ENCODE peak calls at places on chromosomes 16 and 17, in seven cellular contexts. One of them, this sample, is unnamed.
A peak's percentile ranks its signal among the peaks of the same experiment; 100 is the strongest.

GRCh38 chr17:58595194-58595792 is 80.9 kb upstream of the MTMR4 start:
- DNase-seq in MCF 10A: no peak
- DNase-seq in Calu3: no peak
- DNase-seq in cardiac muscle cell: no peak
- DNase-seq in ascending aorta: no peak
- DNase-seq in heart right ventricle: no peak
- DNase-seq in transverse colon: no peak
- DNase-seq in this sample: no peak

GRCh38 chr16:19644877-19645276 is 73.2 kb downstream of the KNOP1 start:
- DNase-seq in Calu3: no peak
- DNase-seq in ascending aorta: no peak
- DNase-seq in heart right ventricle: peak; percentile 87
- DNase-seq in MCF 10A: no peak
- DNase-seq in transverse colon: no peak
- DNase-seq in cardiac muscle cell: peak; percentile 79
- DNase-seq in this sample: peak; percentile 21

GRCh38 chr17:49513616-49514373 is 18.7 kb downstream of the NGFR start:
- DNase-seq in ascending aorta: no peak
- DNase-seq in cardiac muscle cell: no peak
- DNase-seq in heart right ventricle: peak; percentile 67
- DNase-seq in transverse colon: no peak
- DNase-seq in Calu3: no peak
- DNase-seq in MCF 10A: no peak
- DNase-seq in this sample: no peak

GRCh38 chr16:82187829-82188228 is 17.8 kb upstream of the MPHOSPH6 start:
- DNase-seq in Calu3: no peak
- DNase-seq in transverse colon: no peak
- DNase-seq in ascending aorta: no peak
- DNase-seq in cardiac muscle cell: no peak
- DNase-seq in MCF 10A: no peak
- DNase-seq in heart right ventricle: no peak
- DNase-seq in this sample: no peak

GRCh38 chr17:74152591-74153455 is 50.7 kb upstream of the RPL38 start:
- DNase-seq in transverse colon: no peak
- DNase-seq in MCF 10A: peak; percentile 12
- DNase-seq in cardiac muscle cell: peak; percentile 28
- DNase-seq in Calu3: peak; percentile 14
- DNase-seq in heart right ventricle: no peak
- DNase-seq in ascending aorta: no peak
- DNase-seq in this sample: peak; percentile 12

GRCh38 chr16:48597563-48598392 is 12.2 kb downstream of the N4BP1 start:
- DNase-seq in ascending aorta: no peak
- DNase-seq in Calu3: no peak
- DNase-seq in transverse colon: no peak
- DNase-seq in heart right ventricle: no peak
- DNase-seq in MCF 10A: no peak
- DNase-seq in cardiac muscle cell: peak; percentile 18
- DNase-seq in this sample: no peak

GRCh38 chr16:82045471-82046178 is 10.6 kb downstream of the HSD17B2 start:
- DNase-seq in cardiac muscle cell: no peak
- DNase-seq in ascending aorta: no peak
- DNase-seq in heart right ventricle: no peak
- DNase-seq in MCF 10A: no peak
- DNase-seq in Calu3: no peak
- DNase-seq in transverse colon: no peak
- DNase-seq in this sample: no peak

GRCh38 chr16:85460983-85461813 is 151.9 kb upstream of the GSE1 start:
- DNase-seq in MCF 10A: peak; percentile 54
- DNase-seq in Calu3: no peak
- DNase-seq in heart right ventricle: no peak
- DNase-seq in cardiac muscle cell: peak; percentile 69
- DNase-seq in ascending aorta: no peak
- DNase-seq in transverse colon: no peak
- DNase-seq in this sample: peak; percentile 52

GRCh38 chr17:69492410-69493071 is 78.0 kb downstream of the MAP2K6 start:
- DNase-seq in MCF 10A: peak; percentile 78
- DNase-seq in cardiac muscle cell: peak; percentile 43
- DNase-seq in transverse colon: no peak
- DNase-seq in heart right ventricle: no peak
- DNase-seq in Calu3: no peak
- DNase-seq in ascending aorta: no peak
- DNase-seq in this sample: no peak

GRCh38 chr17:1490643-1491405 is 1.7 kb downstream of the MYO1C start:
- DNase-seq in transverse colon: peak; percentile 84
- DNase-seq in MCF 10A: peak; percentile 52
- DNase-seq in Calu3: peak; percentile 64
- DNase-seq in heart right ventricle: peak; percentile 79
- DNase-seq in ascending aorta: no peak
- DNase-seq in cardiac muscle cell: peak; percentile 50
- DNase-seq in this sample: peak; percentile 83

GRCh38 chr17:48578616-48579560 is 738 bp upstream of the HOXB4 start:
- DNase-seq in heart right ventricle: no peak
- DNase-seq in cardiac muscle cell: no peak
- DNase-seq in MCF 10A: no peak
- DNase-seq in ascending aorta: no peak
- DNase-seq in transverse colon: no peak
- DNase-seq in Calu3: no peak
- DNase-seq in this sample: no peak

GRCh38 chr16:53968454-53968853 is 264.5 kb downstream of the FTO start:
- DNase-seq in MCF 10A: no peak
- DNase-seq in Calu3: no peak
- DNase-seq in cardiac muscle cell: no peak
- DNase-seq in heart right ventricle: no peak
- DNase-seq in ascending aorta: no peak
- DNase-seq in transverse colon: no peak
- DNase-seq in this sample: no peak

GRCh38 chr16:31664683-31665482 is 137.2 kb downstream of the AHSP start:
- DNase-seq in Calu3: no peak
- DNase-seq in cardiac muscle cell: no peak
- DNase-seq in ascending aorta: no peak
- DNase-seq in transverse colon: no peak
- DNase-seq in heart right ventricle: no peak
- DNase-seq in MCF 10A: no peak
- DNase-seq in this sample: no peak

GRCh38 chr17:1786708-1787107 is 24.8 kb downstream of the SERPINF1 start:
- DNase-seq in transverse colon: no peak
- DNase-seq in MCF 10A: no peak
- DNase-seq in Calu3: no peak
- DNase-seq in cardiac muscle cell: no peak
- DNase-seq in ascending aorta: no peak
- DNase-seq in heart right ventricle: no peak
- DNase-seq in this sample: no peak

GRCh38 chr16:785563-786535 is 2.3 kb downstream of the RPUSD1 start:
- DNase-seq in Calu3: peak; percentile 92
- DNase-seq in heart right ventricle: peak; percentile 31
- DNase-seq in cardiac muscle cell: peak; percentile 64
- DNase-seq in ascending aorta: no peak
- DNase-seq in MCF 10A: peak; percentile 69
- DNase-seq in transverse colon: peak; percentile 76
- DNase-seq in this sample: peak; percentile 75

GRCh38 chr17:36755586-36755985 is 154.2 kb downstream of the MRM1 start:
- DNase-seq in MCF 10A: peak; percentile 35
- DNase-seq in transverse colon: peak; percentile 67
- DNase-seq in Calu3: peak; percentile 84
- DNase-seq in heart right ventricle: no peak
- DNase-seq in cardiac muscle cell: peak; percentile 12
- DNase-seq in ascending aorta: no peak
- DNase-seq in this sample: peak; percentile 74

GRCh38 chr16:1941162-1941923 is 1.7 kb downstream of the MSRB1 start:
- DNase-seq in Calu3: no peak
- DNase-seq in MCF 10A: no peak
- DNase-seq in transverse colon: no peak
- DNase-seq in cardiac muscle cell: peak; percentile 56
- DNase-seq in ascending aorta: no peak
- DNase-seq in heart right ventricle: no peak
- DNase-seq in this sample: peak; percentile 46

GRCh38 chr16:2003827-2004641 is 5.6 kb downstream of the ZNF598 start:
- DNase-seq in cardiac muscle cell: peak; percentile 88
- DNase-seq in ascending aorta: no peak
- DNase-seq in transverse colon: peak; percentile 95
- DNase-seq in Calu3: peak; percentile 97
- DNase-seq in MCF 10A: peak; percentile 85
- DNase-seq in heart right ventricle: peak; percentile 89
- DNase-seq in this sample: peak; percentile 93

GRCh38 chr16:73048292-73049050 is 543 bp upstream of the ZFHX3 start:
- DNase-seq in heart right ventricle: peak; percentile 72
- DNase-seq in transverse colon: peak; percentile 67
- DNase-seq in ascending aorta: no peak
- DNase-seq in Calu3: no peak
- DNase-seq in cardiac muscle cell: peak; percentile 24
- DNase-seq in MCF 10A: no peak
- DNase-seq in this sample: no peak

GRCh38 chr17:30113213-30113612 is 3.4 kb upstream of the NSRP1 start:
- DNase-seq in heart right ventricle: no peak
- DNase-seq in MCF 10A: peak; percentile 63
- DNase-seq in cardiac muscle cell: no peak
- DNase-seq in transverse colon: peak; percentile 79
- DNase-seq in Calu3: peak; percentile 6
- DNase-seq in ascending aorta: no peak
- DNase-seq in this sample: peak; percentile 85

GRCh38 chr16:88063201-88063773 is 112.1 kb downstream of the BANP start:
- DNase-seq in Calu3: no peak
- DNase-seq in heart right ventricle: peak; percentile 27
- DNase-seq in ascending aorta: no peak
- DNase-seq in MCF 10A: no peak
- DNase-seq in transverse colon: no peak
- DNase-seq in cardiac muscle cell: peak; percentile 82
- DNase-seq in this sample: no peak

GRCh38 chr17:6853764-6854442 is 22.4 kb upstream of the TEKT1 start:
- DNase-seq in MCF 10A: peak; percentile 71
- DNase-seq in ascending aorta: no peak
- DNase-seq in Calu3: no peak
- DNase-seq in cardiac muscle cell: no peak
- DNase-seq in heart right ventricle: no peak
- DNase-seq in transverse colon: no peak
- DNase-seq in this sample: no peak
- TF ChIP-seq CTCF in MCF 10A: peak; percentile 52
- TF ChIP-seq CTCF in ascending aorta: no peak
- TF ChIP-seq CTCF in Calu3: no peak
- TF ChIP-seq CTCF in cardiac muscle cell: peak; percentile 40
- TF ChIP-seq CTCF in heart right ventricle: no peak
- TF ChIP-seq CTCF in transverse colon: no peak
- TF ChIP-seq CTCF in this sample: no peak

GRCh38 chr16:8867483-8868271 is 1.1 kb downstream of the CARHSP1 start:
- DNase-seq in Calu3: peak; percentile 64
- DNase-seq in cardiac muscle cell: no peak
- DNase-seq in MCF 10A: peak; percentile 22
- DNase-seq in transverse colon: peak; percentile 73
- DNase-seq in heart right ventricle: peak; percentile 57
- DNase-seq in ascending aorta: no peak
- DNase-seq in this sample: peak; percentile 89
- TF ChIP-seq CTCF in Calu3: no peak
- TF ChIP-seq CTCF in cardiac muscle cell: no peak
- TF ChIP-seq CTCF in MCF 10A: no peak
- TF ChIP-seq CTCF in transverse colon: no peak
- TF ChIP-seq CTCF in heart right ventricle: no peak
- TF ChIP-seq CTCF in ascending aorta: no peak
- TF ChIP-seq CTCF in this sample: no peak

GRCh38 chr17:28714281-28714680 is 2.6 kb upstream of the PROCA1 start:
- DNase-seq in transverse colon: no peak
- DNase-seq in heart right ventricle: no peak
- DNase-seq in MCF 10A: no peak
- DNase-seq in ascending aorta: no peak
- DNase-seq in cardiac muscle cell: no peak
- DNase-seq in Calu3: no peak
- DNase-seq in this sample: no peak

GRCh38 chr17:28711723-28712036 is at the start of gene PROCA1:
- DNase-seq in Calu3: no peak
- DNase-seq in MCF 10A: no peak
- DNase-seq in cardiac muscle cell: no peak
- DNase-seq in heart right ventricle: no peak
- DNase-seq in ascending aorta: no peak
- DNase-seq in transverse colon: no peak
- DNase-seq in this sample: no peak

GRCh38 chr17:28712705-28713415 is 1.2 kb upstream of the PROCA1 start:
- DNase-seq in transverse colon: no peak
- DNase-seq in ascending aorta: no peak
- DNase-seq in heart right ventricle: no peak
- DNase-seq in cardiac muscle cell: no peak
- DNase-seq in Calu3: no peak
- DNase-seq in MCF 10A: no peak
- DNase-seq in this sample: no peak

GRCh38 chr17:28712037-28712704 is 483 bp upstream of the PROCA1 start:
- DNase-seq in transverse colon: peak; percentile 56
- DNase-seq in MCF 10A: no peak
- DNase-seq in cardiac muscle cell: peak; percentile 51
- DNase-seq in ascending aorta: peak; percentile 28
- DNase-seq in heart right ventricle: peak; percentile 55
- DNase-seq in Calu3: no peak
- DNase-seq in this sample: peak; percentile 56

GRCh38 chr17:28710948-28711722 is 553 bp downstream of the PROCA1 start:
- DNase-seq in heart right ventricle: peak; percentile 86
- DNase-seq in transverse colon: peak; percentile 93
- DNase-seq in Calu3: peak; percentile 93
- DNase-seq in cardiac muscle cell: peak; percentile 95
- DNase-seq in MCF 10A: peak; percentile 83
- DNase-seq in ascending aorta: peak; percentile 56
- DNase-seq in this sample: peak; percentile 95
- TF ChIP-seq CTCF in heart right ventricle: no peak
- TF ChIP-seq CTCF in transverse colon: no peak
- TF ChIP-seq CTCF in Calu3: no peak
- TF ChIP-seq CTCF in cardiac muscle cell: no peak
- TF ChIP-seq CTCF in MCF 10A: no peak
- TF ChIP-seq CTCF in ascending aorta: no peak
- TF ChIP-seq CTCF in this sample: no peak

DNA sequence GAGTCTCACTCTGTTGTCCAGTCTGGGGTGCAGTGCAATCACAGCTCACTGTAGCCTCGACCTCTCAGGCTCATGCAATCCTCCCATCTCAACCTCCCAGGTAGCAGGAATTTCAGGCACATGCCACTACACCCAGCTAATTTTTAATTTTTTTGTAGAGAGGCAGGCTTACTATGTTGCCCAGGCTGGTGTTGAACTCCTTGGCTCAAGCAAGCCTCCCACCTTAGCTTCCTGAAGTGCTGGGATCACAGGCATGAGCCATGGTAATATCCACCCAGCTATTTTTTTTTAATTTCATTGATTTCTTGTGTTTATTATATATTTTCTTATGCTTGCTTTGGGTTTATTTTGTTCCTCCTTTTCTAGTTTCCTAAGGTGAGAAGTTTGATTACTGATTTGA is 33.9 kb upstream of the NACA2 start:
- DNase-seq in transverse colon: no peak
- DNase-seq in cardiac muscle cell: no peak
- DNase-seq in Calu3: no peak
- DNase-seq in ascending aorta: no peak
- DNase-seq in heart right ventricle: no peak
- DNase-seq in MCF 10A: no peak
- DNase-seq in this sample: no peak
- TF ChIP-seq CTCF in transverse colon: no peak
- TF ChIP-seq CTCF in cardiac muscle cell: no peak
- TF ChIP-seq CTCF in Calu3: no peak
- TF ChIP-seq CTCF in ascending aorta: no peak
- TF ChIP-seq CTCF in heart right ventricle: no peak
- TF ChIP-seq CTCF in MCF 10A: no peak
- TF ChIP-seq CTCF in this sample: no peak